ENCODE peak calls at places on chromosome 12, in ten cellular contexts. I, U, E, G, X, N, R, L, T and M are unnamed samples.

GRCh38 chr12:122958198-122958888 is 7.9 kb downstream of the ABCB9 start:
- DNase-seq in I (no peak), U (no peak), E (no peak), G (no peak), X (no peak), N (no peak), R (no peak), L (no peak), T (no peak), M (no peak)

GRCh38 chr12:66262737-66263136 is 39.6 kb upstream of the HELB start:
- DNase-seq in I (no peak), U (no peak), E (no peak), G (no peak), X (no peak), N (no peak), R (no peak), L (no peak), T (no peak), M (no peak)

GRCh38 chr12:24770334-24770733 is 178.6 kb downstream of the BCAT1 start:
- DNase-seq in I (no peak), U (no peak), E (no peak), G (no peak), X (no peak), N (no peak), R (no peak), L (peak; percentile 57), T (no peak), M (no peak)

GRCh38 chr12:91818236-91819131 is 327.2 kb downstream of the BTG1 start:
- DNase-seq in I (no peak), U (no peak), E (no peak), G (peak; percentile 12), X (no peak), N (no peak), R (no peak), L (no peak), T (no peak), M (no peak)

GRCh38 chr12:63967358-63967757 is 122.9 kb downstream of the SRGAP1 start:
- DNase-seq in I (no peak), U (no peak), E (no peak), G (peak; percentile 28), X (no peak), N (no peak), R (no peak), L (peak; percentile 78), T (no peak), M (no peak)

GRCh38 chr12:52608161-52608560 is 6.9 kb upstream of the KRT72 start:
- DNase-seq in I (no peak), U (no peak), E (no peak), G (no peak), X (no peak), N (no peak), R (no peak), L (no peak), T (no peak), M (no peak)

GRCh38 chr12:54740882-54741281 is 92.7 kb upstream of the DCD start:
- DNase-seq in I (no peak), U (no peak), E (no peak), G (no peak), X (no peak), N (no peak), R (no peak), L (no peak), T (no peak), M (no peak)

GRCh38 chr12:98669751-98670150 is 24.7 kb downstream of the APAF1 start:
- DNase-seq in I (no peak), U (no peak), E (no peak), G (no peak), X (no peak), N (no peak), R (no peak), L (no peak), T (no peak), M (no peak)

GRCh38 chr12:95774311-95775045 is 16.1 kb downstream of the NTN4 start:
- DNase-seq in I (no peak), U (no peak), E (no peak), G (no peak), X (no peak), N (no peak), R (no peak), L (no peak), T (no peak), M (no peak)
- H3K36me3 ChIP-seq in I (no peaks in the 10 kb centered on the region), U (peaks cover 2% of the 10 kb centered on the region), E (no peaks in the 10 kb centered on the region), G (no peaks in the 10 kb centered on the region), X (no peaks in the 10 kb centered on the region), N (no peaks in the 10 kb centered on the region), R (no peaks in the 10 kb centered on the region), L (no peaks in the 10 kb centered on the region), T (no peaks in the 10 kb centered on the region), M (no peaks in the 10 kb centered on the region)

GRCh38 chr12:103780093-103780440 is 61.0 kb downstream of the NT5DC3 start:
- DNase-seq in I (no peak), U (no peak), E (no peak), G (peak; percentile 18), X (no peak), N (no peak), R (no peak), L (peak; percentile 20), T (no peak), M (no peak)
- H3K36me3 ChIP-seq in I (no peaks in the 10 kb centered on the region), U (peaks cover 20% of the 10 kb centered on the region), E (no peaks in the 10 kb centered on the region), G (peaks cover 68% of the 10 kb centered on the region), X (no peaks in the 10 kb centered on the region), N (no peaks in the 10 kb centered on the region), R (peaks cover 9% of the 10 kb centered on the region), L (peaks cover 13% of the 10 kb centered on the region), T (peaks cover 61% of the 10 kb centered on the region), M (no peaks in the 10 kb centered on the region)

DNA sequence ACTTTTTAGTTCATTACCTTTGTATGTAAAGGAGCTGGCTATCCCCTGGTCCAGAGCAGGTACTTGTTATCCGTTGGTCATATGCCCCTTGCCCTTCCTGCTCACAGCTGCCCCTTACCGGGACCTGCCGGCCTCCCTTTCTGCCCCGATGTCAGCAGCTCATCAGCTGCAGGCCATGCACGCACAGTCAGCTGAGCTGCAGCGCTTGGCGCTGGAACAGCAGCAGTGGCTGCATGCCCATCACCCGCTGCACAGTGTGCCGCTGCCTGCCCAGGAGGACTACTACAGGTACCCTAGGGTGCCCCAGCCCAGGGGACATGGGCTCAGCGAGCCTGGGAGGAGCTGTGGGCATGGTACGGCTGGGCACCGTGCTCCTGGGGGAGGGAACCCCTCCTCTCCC is 2.3 kb upstream of the RNU7-1 start:
- DNase-seq in I (no peak), U (no peak), E (no peak), G (no peak), X (no peak), N (no peak), R (no peak), L (no peak), T (no peak), M (no peak)
- H3K36me3 ChIP-seq in I (no peaks in the 10 kb centered on the region), U (peaks cover 17% of the 10 kb centered on the region), E (peaks cover 6% of the 10 kb centered on the region), G (peaks cover 30% of the 10 kb centered on the region), X (no peaks in the 10 kb centered on the region), N (no peaks in the 10 kb centered on the region), R (no peaks in the 10 kb centered on the region), L (peaks cover 38% of the 10 kb centered on the region), T (peaks cover 12% of the 10 kb centered on the region), M (no peaks in the 10 kb centered on the region)

GRCh38 chr12:110370732-110371141 is 32.8 kb downstream of the ANAPC7 start:
- DNase-seq in I (no peak), U (no peak), E (no peak), G (no peak), X (no peak), N (no peak), R (no peak), L (no peak), T (no peak), M (peak; percentile 88)
- H3K36me3 ChIP-seq in I (no peaks in the 10 kb centered on the region), U (peaks cover 35% of the 10 kb centered on the region), E (peaks cover 7% of the 10 kb centered on the region), G (peaks cover 41% of the 10 kb centered on the region), X (peaks cover 10% of the 10 kb centered on the region), N (peaks cover 8% of the 10 kb centered on the region), R (peaks cover 26% of the 10 kb centered on the region), L (peaks cover 22% of the 10 kb centered on the region), T (peaks cover 35% of the 10 kb centered on the region), M (peaks cover 15% of the 10 kb centered on the region)

GRCh38 chr12:40238221-40238902 is 13.6 kb downstream of the LRRK2 start:
- DNase-seq in I (no peak), U (no peak), E (no peak), G (peak; percentile 70), X (no peak), N (no peak), R (no peak), L (no peak), T (no peak), M (no peak)
- H3K36me3 ChIP-seq in I (no peaks in the 10 kb centered on the region), U (peaks cover 2% of the 10 kb centered on the region), E (no peaks in the 10 kb centered on the region), G (no peaks in the 10 kb centered on the region), X (no peaks in the 10 kb centered on the region), N (no peaks in the 10 kb centered on the region), R (no peaks in the 10 kb centered on the region), L (no peaks in the 10 kb centered on the region), T (no peaks in the 10 kb centered on the region), M (no peaks in the 10 kb centered on the region)

DNA sequence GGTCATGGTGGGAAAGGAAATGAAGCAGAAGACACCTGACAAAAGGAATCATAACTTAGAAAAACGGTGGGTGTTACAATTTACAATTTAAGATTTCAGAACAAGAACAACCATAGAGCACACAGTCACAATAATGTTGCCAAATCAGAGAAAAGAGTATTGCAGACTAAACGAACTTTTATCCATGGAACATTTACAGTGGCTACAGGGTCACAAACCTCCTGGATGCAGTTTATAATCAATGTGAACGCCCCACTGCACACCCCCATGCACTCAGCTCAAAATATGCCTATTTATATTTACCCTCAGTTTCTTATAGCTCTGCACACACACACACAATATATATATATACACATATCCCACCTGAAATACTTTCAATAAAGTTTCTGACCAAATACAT is 8.0 kb downstream of the KRR1 start:
- DNase-seq in I (no peak), U (no peak), E (no peak), G (no peak), X (no peak), N (no peak), R (no peak), L (no peak), T (no peak), M (no peak)
- H3K36me3 ChIP-seq in I (no peaks in the 10 kb centered on the region), U (peaks cover 4% of the 10 kb centered on the region), E (no peaks in the 10 kb centered on the region), G (peaks cover 79% of the 10 kb centered on the region), X (peaks cover 3% of the 10 kb centered on the region), N (peaks cover 9% of the 10 kb centered on the region), R (peaks cover 43% of the 10 kb centered on the region), L (peaks cover 4% of the 10 kb centered on the region), T (peaks cover 58% of the 10 kb centered on the region), M (peaks cover 47% of the 10 kb centered on the region)

GRCh38 chr12:4275869-4276253 is 2.3 kb downstream of the CCND2 start:
- DNase-seq in I (no peak), U (no peak), E (peak; percentile 51), G (no peak), X (peak; percentile 49), N (peak; percentile 52), R (no peak), L (no peak), T (no peak), M (no peak)

GRCh38 chr12:4274960-4275868 is 1.7 kb downstream of the CCND2 start:
- DNase-seq in I (no peak), U (no peak), E (peak; percentile 51), G (peak; percentile 60), X (peak; percentile 28), N (peak; percentile 39), R (no peak), L (peak; percentile 50), T (no peak), M (no peak)

GRCh38 chr12:4277205-4277543 is 3.6 kb downstream of the CCND2 start:
- DNase-seq in I (no peak), U (no peak), E (no peak), G (no peak), X (no peak), N (no peak), R (no peak), L (no peak), T (no peak), M (no peak)

GRCh38 chr12:4277856-4278581 is 4.5 kb downstream of the CCND2 start:
- DNase-seq in I (no peak), U (no peak), E (no peak), G (no peak), X (no peak), N (no peak), R (no peak), L (no peak), T (no peak), M (peak; percentile 31)

GRCh38 chr12:4276524-4277204 is 3.1 kb downstream of the CCND2 start:
- DNase-seq in I (peak; percentile 89), U (peak; percentile 93), E (peak; percentile 91), G (peak; percentile 95), X (peak; percentile 96), N (peak; percentile 91), R (peak; percentile 80), L (peak; percentile 95), T (peak; percentile 85), M (no peak)
- H3K36me3 ChIP-seq in I (no peaks in the 10 kb centered on the region), U (peaks cover 3% of the 10 kb centered on the region), E (no peaks in the 10 kb centered on the region), G (peaks cover 29% of the 10 kb centered on the region), X (peaks cover 6% of the 10 kb centered on the region), N (no peaks in the 10 kb centered on the region), R (peaks cover 50% of the 10 kb centered on the region), L (no peaks in the 10 kb centered on the region), T (no peaks in the 10 kb centered on the region), M (no peaks in the 10 kb centered on the region)